ENCODE peak calls at places on chromosomes 1 and 21, in five cellular contexts. T is DND-41, R is left ventricle myocardium inferior, U is IMR-90, J is esophagus squamous epithelium. N is an unnamed sample.

GRCh38 chr21:36306872-36307534 is 13.0 kb upstream of the MORC3 start:
- DNase-seq in R (no peak), J (no peak), U (no peak), T (no peak), N (no peak)

GRCh38 chr1:30682396-30683275 is 40.7 kb downstream of the MATN1 start:
- DNase-seq in J (no peak), T (no peak), U (no peak), R (no peak), N (no peak)

GRCh38 chr1:81703352-81703735 is 97.4 kb upstream of the ADGRL2 start:
- DNase-seq in T (no peak), J (no peak), U (peak; percentile 79), R (no peak), N (no peak)

GRCh38 chr1:111880866-111881837 is 108.3 kb downstream of the KCND3 start:
- DNase-seq in T (no peak), J (no peak), U (no peak), R (peak; percentile 41), N (no peak)

GRCh38 chr1:192225713-192226112 is 67.5 kb downstream of the RGS18 start:
- DNase-seq in J (no peak), R (no peak), U (peak; percentile 86), T (no peak), N (no peak)

GRCh38 chr21:35316933-35317332 is 267.8 kb upstream of the RUNX1 start:
- DNase-seq in T (no peak), U (peak; percentile 86), J (no peak), R (no peak), N (no peak)

GRCh38 chr1:187817782-187818181 is 989.0 kb downstream of the PLA2G4A start:
- DNase-seq in J (no peak), R (no peak), T (no peak), U (no peak), N (no peak)

GRCh38 chr1:241357366-241358305 is 631 bp upstream of the RGS7 start:
- DNase-seq in T (no peak), R (no peak), J (no peak), U (no peak), N (no peak)

GRCh38 chr1:234884701-234885100 is 243.9 kb downstream of the TOMM20 start:
- DNase-seq in J (no peak), T (no peak), U (no peak), R (no peak), N (no peak)

GRCh38 chr1:229572286-229572685 is 13.8 kb upstream of the ABCB10 start:
- DNase-seq in T (no peak), J (no peak), U (no peak), R (no peak), N (no peak)

GRCh38 chr1:13948851-13949490 is 249.0 kb downstream of the PRDM2 start:
- DNase-seq in J (no peak), T (no peak), U (no peak), R (peak; percentile 42), N (no peak)

DNA sequence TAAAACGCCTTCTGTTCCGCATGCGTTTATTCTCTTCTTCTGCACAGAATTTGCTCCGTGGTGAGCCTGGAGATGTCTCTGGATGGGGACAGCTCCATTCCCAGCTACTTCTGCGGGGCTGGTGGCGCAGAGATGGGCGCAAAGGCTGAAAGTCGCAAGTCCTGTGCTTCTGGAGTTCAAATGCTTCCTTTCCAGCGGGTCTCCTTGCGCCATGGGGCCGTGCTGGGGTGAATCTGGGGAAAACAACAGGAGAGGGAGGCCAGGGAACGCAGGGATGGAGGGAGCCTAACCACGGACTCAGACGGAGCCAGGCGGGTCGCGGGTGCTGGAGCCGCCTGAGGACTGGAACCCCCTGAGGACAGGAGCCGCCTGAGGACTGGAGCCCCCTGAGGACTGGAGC is 2.9 kb upstream of the OR2T12 start:
- DNase-seq in R (no peak), J (no peak), T (no peak), U (no peak), N (no peak)
- H3K9me3 ChIP-seq in R (no peaks in the 10 kb centered on the region), J (no peaks in the 10 kb centered on the region), T (no peaks in the 10 kb centered on the region), U (peaks cover 8% of the 10 kb centered on the region), N (no peaks in the 10 kb centered on the region)

GRCh38 chr1:57066980-57067615 is 101.3 kb upstream of the C8B start:
- DNase-seq in R (no peak), U (no peak), J (no peak), T (no peak), N (no peak)
- H3K27me3 ChIP-seq in R (no peaks in the 10 kb centered on the region), U (no peaks in the 10 kb centered on the region), J (no peaks in the 10 kb centered on the region), T (peaks cover 16% of the 10 kb centered on the region), N (no peaks in the 10 kb centered on the region)

GRCh38 chr1:225896937-225897549 is 8.1 kb upstream of the LEFTY1 start:
- DNase-seq in J (no peak), U (peak; percentile 34), T (peak; percentile 59), R (no peak), N (peak; percentile 57)

GRCh38 chr1:225903623-225904022 is 14.7 kb upstream of the LEFTY1 start:
- DNase-seq in R (no peak), U (no peak), T (no peak), J (no peak), N (no peak)

GRCh38 chr1:225899044-225899925 is 10.3 kb upstream of the LEFTY1 start:
- DNase-seq in T (no peak), J (no peak), U (no peak), R (no peak), N (no peak)

GRCh38 chr1:225892307-225892706 is 3.4 kb upstream of the LEFTY1 start:
- DNase-seq in R (no peak), T (no peak), J (no peak), U (no peak), N (no peak)

DNA sequence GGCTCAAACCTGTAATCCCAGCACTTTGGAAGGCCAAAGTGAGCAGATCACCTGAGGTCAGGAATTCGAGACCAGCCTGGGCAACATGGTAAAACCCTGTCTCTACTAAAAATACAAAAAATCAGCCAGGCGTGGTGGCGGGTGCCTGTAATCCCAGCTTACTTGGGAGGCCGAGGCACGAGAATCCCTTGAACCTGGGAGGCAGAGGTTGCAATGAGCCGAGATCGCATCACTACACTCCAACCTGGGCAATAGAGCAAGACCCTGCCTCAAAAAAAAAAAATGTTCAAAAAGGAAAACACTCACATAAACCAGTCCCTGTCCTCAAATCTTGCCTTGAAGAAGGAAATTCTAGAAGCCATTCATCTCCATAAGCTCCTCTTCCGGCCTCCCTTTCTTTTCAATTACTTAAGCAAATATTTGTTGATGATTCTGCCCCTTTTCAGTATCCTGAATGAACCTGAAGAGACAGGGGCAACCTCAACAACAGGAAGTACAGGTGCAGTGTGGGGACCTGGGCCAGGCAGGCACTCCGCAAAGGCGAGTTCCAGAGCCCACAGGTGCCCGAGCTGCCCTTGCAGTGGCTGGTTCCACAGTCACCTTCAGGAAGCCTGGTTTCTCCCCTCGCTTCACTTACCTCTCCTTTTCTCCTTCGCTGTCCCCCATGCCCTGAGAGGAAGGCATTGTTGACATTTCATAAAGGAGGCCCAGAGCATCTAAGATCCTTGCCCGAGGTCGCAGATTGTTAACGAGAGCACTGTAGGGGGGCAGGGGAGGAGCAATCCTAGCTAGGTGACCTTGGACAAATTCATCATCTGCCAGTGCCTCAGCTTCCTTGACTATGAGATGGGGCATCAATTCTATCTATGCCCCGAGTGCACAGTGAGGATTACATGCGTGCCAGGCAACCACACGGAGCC is 8.9 kb upstream of the LEFTY1 start:
- DNase-seq in J (no peak), U (no peak), T (no peak), R (no peak), N (peak; percentile 50)
- H3K27ac ChIP-seq in J (peak overlapping the region; percentile 3), U (no peak overlapping the region), T (no peak overlapping the region), R (no peak overlapping the region), N (peak overlapping the region; percentile 90)

DNA sequence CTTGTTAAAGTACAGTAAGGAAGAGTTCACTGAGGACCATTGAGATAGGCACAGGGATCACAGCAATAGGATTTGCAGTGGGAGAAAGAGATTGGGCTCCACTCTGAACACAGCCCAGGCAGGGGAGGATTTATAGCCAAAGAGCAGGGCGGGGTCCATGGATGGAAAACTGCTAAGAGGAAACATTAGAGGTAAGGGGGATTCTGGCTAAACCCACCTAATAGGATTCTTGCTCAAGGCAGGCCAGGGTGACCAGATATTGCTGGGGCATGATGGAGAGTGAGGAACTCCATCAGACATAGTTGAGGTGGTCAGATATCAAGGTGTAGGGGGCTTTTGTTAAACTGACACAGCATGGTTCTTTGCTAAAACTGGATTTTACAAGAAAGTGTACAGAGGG is 372.8 kb downstream of the NPHP4 start:
- DNase-seq in U (no peak), J (no peak), R (no peak), T (no peak), N (no peak)
- H3K9me3 ChIP-seq in U (peaks cover 42% of the 10 kb centered on the region), J (no peaks in the 10 kb centered on the region), R (no peaks in the 10 kb centered on the region), T (no peaks in the 10 kb centered on the region), N (no peaks in the 10 kb centered on the region)

DNA sequence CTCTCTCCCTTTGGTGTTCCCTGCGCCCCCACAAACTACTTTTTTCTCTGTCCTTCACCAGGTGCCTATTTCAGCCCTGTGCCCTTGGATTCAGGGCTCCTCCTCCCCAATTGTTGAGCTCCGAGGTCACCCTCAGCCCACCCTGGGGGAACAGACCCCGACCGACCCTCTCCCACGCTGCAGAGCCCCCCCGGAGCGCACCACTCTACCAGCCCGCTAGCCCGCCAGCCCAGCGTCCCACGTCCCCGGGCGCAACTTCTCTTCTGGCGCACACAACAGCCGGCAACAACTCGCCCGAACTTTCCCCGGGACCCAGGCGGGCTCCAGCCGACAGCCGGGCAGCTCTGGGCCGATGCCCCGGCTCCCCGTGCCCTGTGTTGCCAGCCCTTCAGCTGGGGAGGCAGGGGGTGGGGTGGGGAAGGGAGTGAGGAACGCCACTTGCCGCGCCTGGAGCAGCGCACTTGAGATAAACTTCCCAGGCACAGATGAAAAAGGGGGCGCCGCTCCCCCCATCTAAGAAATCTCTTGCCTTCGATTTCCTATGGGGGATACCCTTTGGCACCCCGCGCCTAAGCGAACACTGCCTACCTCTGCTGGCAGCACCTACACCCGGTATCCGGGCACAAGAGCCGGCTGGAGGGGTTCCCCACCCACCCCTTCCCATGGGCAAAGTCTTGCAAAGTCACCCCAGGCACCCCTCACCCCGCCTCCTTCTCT is 983 bp downstream of the CASZ1 start:
- DNase-seq in U (no peak), R (peak; percentile 37), T (no peak), J (no peak), N (no peak)
- H3K27me3 ChIP-seq in U (peaks cover 59% of the 10 kb centered on the region), R (peaks cover 42% of the 10 kb centered on the region), T (peaks cover 79% of the 10 kb centered on the region), J (no peaks in the 10 kb centered on the region), N (peaks cover 62% of the 10 kb centered on the region)

GRCh38 chr21:44439211-44439600 is 16.1 kb upstream of the LRRC3 start:
- DNase-seq in U (no peak), J (no peak), R (no peak), T (no peak), N (no peak)
- H3K27ac ChIP-seq in U (no peak overlapping the region), J (no peak overlapping the region), R (peak overlapping the region; percentile 94), T (no peak overlapping the region), N (no peak overlapping the region)